ENCODE peak calls at places on chromosomes 5 and 9, in five cellular contexts. One of them, this sample, is unnamed.

GRCh38 chr5:54148858-54149257 is 161.5 kb downstream of the ARL15 start:
- DNase-seq in astrocyte: no peak
- DNase-seq in keratinocyte: no peak
- DNase-seq in ovary: no peak
- DNase-seq in CD8-positive, alpha-beta T cell: no peak
- DNase-seq in this sample: no peak

GRCh38 chr5:163248333-163248732 is 189.1 kb upstream of the CCNG1 start:
- DNase-seq in keratinocyte: no peak
- DNase-seq in astrocyte: peak; percentile 62
- DNase-seq in CD8-positive, alpha-beta T cell: no peak
- DNase-seq in ovary: no peak
- DNase-seq in this sample: no peak

GRCh38 chr9:34171753-34172535 is 6.9 kb upstream of the UBAP1 start:
- DNase-seq in astrocyte: no peak
- DNase-seq in keratinocyte: no peak
- DNase-seq in ovary: no peak
- DNase-seq in CD8-positive, alpha-beta T cell: peak; percentile 54
- DNase-seq in this sample: no peak

GRCh38 chr9:27339661-27340295 is 42.8 kb upstream of the EQTN start:
- DNase-seq in astrocyte: no peak
- DNase-seq in ovary: no peak
- DNase-seq in CD8-positive, alpha-beta T cell: no peak
- DNase-seq in keratinocyte: no peak
- DNase-seq in this sample: peak; percentile 79

GRCh38 chr5:34991486-34992238 is 56.1 kb downstream of the AGXT2 start:
- DNase-seq in astrocyte: peak; percentile 41
- DNase-seq in CD8-positive, alpha-beta T cell: no peak
- DNase-seq in ovary: no peak
- DNase-seq in keratinocyte: no peak
- DNase-seq in this sample: no peak

GRCh38 chr9:114034663-114035062 is 43.4 kb downstream of the AMBP start:
- DNase-seq in keratinocyte: no peak
- DNase-seq in ovary: no peak
- DNase-seq in CD8-positive, alpha-beta T cell: peak; percentile 31
- DNase-seq in astrocyte: no peak
- DNase-seq in this sample: no peak

GRCh38 chr5:68149189-68149588 is 66.4 kb upstream of the PIK3R1 start:
- DNase-seq in CD8-positive, alpha-beta T cell: no peak
- DNase-seq in ovary: no peak
- DNase-seq in keratinocyte: no peak
- DNase-seq in astrocyte: peak; percentile 89
- DNase-seq in this sample: no peak

GRCh38 chr5:180281706-180282105 is 10.2 kb downstream of the MAPK9 start:
- DNase-seq in keratinocyte: no peak
- DNase-seq in CD8-positive, alpha-beta T cell: no peak
- DNase-seq in astrocyte: no peak
- DNase-seq in ovary: no peak
- DNase-seq in this sample: no peak

GRCh38 chr9:110752766-110753165 is 84.2 kb downstream of the MUSK start:
- DNase-seq in astrocyte: peak; percentile 93
- DNase-seq in keratinocyte: peak; percentile 77
- DNase-seq in CD8-positive, alpha-beta T cell: no peak
- DNase-seq in ovary: no peak
- DNase-seq in this sample: no peak

GRCh38 chr9:19378647-19379046 is 1.4 kb downstream of the RPS6 start:
- DNase-seq in astrocyte: no peak
- DNase-seq in keratinocyte: no peak
- DNase-seq in ovary: no peak
- DNase-seq in CD8-positive, alpha-beta T cell: no peak
- DNase-seq in this sample: no peak

GRCh38 chr9:125815568-125815967 is 68.4 kb downstream of the PBX3 start:
- DNase-seq in astrocyte: peak; percentile 81
- DNase-seq in CD8-positive, alpha-beta T cell: no peak
- DNase-seq in ovary: no peak
- DNase-seq in keratinocyte: peak; percentile 11
- DNase-seq in this sample: no peak

GRCh38 chr9:137757613-137758029 is 120.0 kb upstream of the CACNA1B start:
- DNase-seq in astrocyte: peak; percentile 75
- DNase-seq in keratinocyte: no peak
- DNase-seq in ovary: no peak
- DNase-seq in CD8-positive, alpha-beta T cell: no peak
- DNase-seq in this sample: no peak

GRCh38 chr5:61340775-61341361 is 8.8 kb downstream of the ZSWIM6 start:
- DNase-seq in keratinocyte: no peak
- DNase-seq in ovary: no peak
- DNase-seq in CD8-positive, alpha-beta T cell: no peak
- DNase-seq in astrocyte: no peak
- DNase-seq in this sample: no peak

GRCh38 chr9:109956811-109957440 is 176.9 kb downstream of the PALM2AKAP2 start:
- DNase-seq in ovary: no peak
- DNase-seq in CD8-positive, alpha-beta T cell: no peak
- DNase-seq in astrocyte: no peak
- DNase-seq in keratinocyte: no peak
- DNase-seq in this sample: no peak

GRCh38 chr5:169424279-169424955 is 123.5 kb upstream of the SLIT3 start:
- DNase-seq in ovary: no peak
- DNase-seq in keratinocyte: no peak
- DNase-seq in CD8-positive, alpha-beta T cell: no peak
- DNase-seq in astrocyte: no peak
- DNase-seq in this sample: no peak

GRCh38 chr5:1210832-1211251 is 9.4 kb downstream of the SLC6A19 start:
- DNase-seq in ovary: no peak
- DNase-seq in keratinocyte: no peak
- DNase-seq in CD8-positive, alpha-beta T cell: no peak
- DNase-seq in astrocyte: no peak
- DNase-seq in this sample: peak; percentile 66

GRCh38 chr5:89728750-89729149 is 680.8 kb downstream of the CETN3 start:
- DNase-seq in CD8-positive, alpha-beta T cell: no peak
- DNase-seq in keratinocyte: no peak
- DNase-seq in ovary: peak; percentile 35
- DNase-seq in astrocyte: peak; percentile 80
- DNase-seq in this sample: peak; percentile 70

GRCh38 chr9:135605238-135605781 is 34.0 kb downstream of the GLT6D1 start:
- DNase-seq in CD8-positive, alpha-beta T cell: no peak
- DNase-seq in ovary: peak; percentile 68
- DNase-seq in keratinocyte: no peak
- DNase-seq in astrocyte: no peak
- DNase-seq in this sample: peak; percentile 65

GRCh38 chr9:97480174-97480573 is 21.3 kb upstream of the TMOD1 start:
- DNase-seq in ovary: no peak
- DNase-seq in CD8-positive, alpha-beta T cell: no peak
- DNase-seq in keratinocyte: no peak
- DNase-seq in astrocyte: no peak
- DNase-seq in this sample: no peak

GRCh38 chr5:39941436-39941835 is 516.7 kb upstream of the DAB2 start:
- DNase-seq in keratinocyte: no peak
- DNase-seq in ovary: no peak
- DNase-seq in CD8-positive, alpha-beta T cell: no peak
- DNase-seq in astrocyte: no peak
- DNase-seq in this sample: no peak

DNA sequence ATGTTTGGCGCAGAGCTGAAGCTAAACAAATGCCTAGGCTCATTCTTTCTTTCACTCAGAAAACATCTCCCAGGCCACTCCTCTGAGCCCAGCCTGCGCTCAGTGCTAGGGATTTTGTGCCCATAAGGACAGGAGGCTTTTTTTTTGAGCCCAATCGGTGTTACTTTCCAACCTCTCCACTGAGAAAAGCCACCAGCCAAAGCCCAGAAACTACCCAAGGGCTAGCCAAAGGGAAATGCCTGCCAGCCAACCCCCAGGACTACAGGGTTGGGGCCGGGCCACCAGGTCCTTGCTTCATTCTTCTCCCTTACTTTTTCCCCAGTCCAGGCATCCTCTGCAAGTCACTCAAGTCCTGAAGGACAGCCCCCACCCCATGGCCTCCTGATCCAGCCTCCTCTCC is 134.7 kb downstream of the PAX5 start:
- DNase-seq in keratinocyte: no peak
- DNase-seq in ovary: no peak
- DNase-seq in CD8-positive, alpha-beta T cell: no peak
- DNase-seq in astrocyte: no peak
- DNase-seq in this sample: no peak
- H3K36me3 ChIP-seq in keratinocyte: no peaks in the 10 kb centered on the region
- H3K36me3 ChIP-seq in ovary: no peaks in the 10 kb centered on the region
- H3K36me3 ChIP-seq in CD8-positive, alpha-beta T cell: no peaks in the 10 kb centered on the region
- H3K36me3 ChIP-seq in astrocyte: no peaks in the 10 kb centered on the region
- H3K36me3 ChIP-seq in this sample: no peaks in the 10 kb centered on the region

GRCh38 chr5:9265391-9266287 is 280.2 kb downstream of the SEMA5A start:
- DNase-seq in keratinocyte: peak; percentile 7
- DNase-seq in CD8-positive, alpha-beta T cell: no peak
- DNase-seq in ovary: no peak
- DNase-seq in astrocyte: peak; percentile 96
- DNase-seq in this sample: no peak
- H3K4me3 ChIP-seq in keratinocyte: no peak overlapping the region
- H3K4me3 ChIP-seq in CD8-positive, alpha-beta T cell: no peak overlapping the region
- H3K4me3 ChIP-seq in ovary: no peak overlapping the region
- H3K4me3 ChIP-seq in astrocyte: peak overlapping the region; percentile 22
- H3K4me3 ChIP-seq in this sample: no peak overlapping the region

DNA sequence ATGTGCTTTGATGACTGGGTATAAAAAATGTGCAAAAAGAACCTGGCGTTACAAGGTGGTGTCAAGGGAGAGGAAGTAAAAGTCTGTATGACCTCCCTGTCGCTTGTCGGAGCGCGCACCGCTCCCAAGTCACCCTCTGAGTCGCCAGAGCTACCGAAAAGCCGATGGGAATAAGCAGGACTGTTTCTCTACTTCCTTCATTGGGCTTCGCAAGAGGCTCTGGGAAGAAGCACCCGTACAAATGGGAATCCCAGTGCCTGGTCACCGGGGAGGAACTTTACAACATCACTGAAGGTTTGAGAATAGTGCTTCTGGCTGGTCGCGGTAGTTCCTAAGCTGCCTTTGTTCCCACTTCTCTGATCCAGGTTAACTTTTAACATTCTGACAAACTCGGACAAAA is 1.3 kb upstream of the DMRT2 start:
- DNase-seq in ovary: no peak
- DNase-seq in keratinocyte: no peak
- DNase-seq in CD8-positive, alpha-beta T cell: no peak
- DNase-seq in astrocyte: no peak
- DNase-seq in this sample: no peak
- H3K4me1 ChIP-seq in ovary: peaks cover 5% of the 10 kb centered on the region
- H3K4me1 ChIP-seq in keratinocyte: peaks cover 7% of the 10 kb centered on the region
- H3K4me1 ChIP-seq in CD8-positive, alpha-beta T cell: peaks cover 43% of the 10 kb centered on the region
- H3K4me1 ChIP-seq in astrocyte: no peaks in the 10 kb centered on the region
- H3K4me1 ChIP-seq in this sample: no peaks in the 10 kb centered on the region

DNA sequence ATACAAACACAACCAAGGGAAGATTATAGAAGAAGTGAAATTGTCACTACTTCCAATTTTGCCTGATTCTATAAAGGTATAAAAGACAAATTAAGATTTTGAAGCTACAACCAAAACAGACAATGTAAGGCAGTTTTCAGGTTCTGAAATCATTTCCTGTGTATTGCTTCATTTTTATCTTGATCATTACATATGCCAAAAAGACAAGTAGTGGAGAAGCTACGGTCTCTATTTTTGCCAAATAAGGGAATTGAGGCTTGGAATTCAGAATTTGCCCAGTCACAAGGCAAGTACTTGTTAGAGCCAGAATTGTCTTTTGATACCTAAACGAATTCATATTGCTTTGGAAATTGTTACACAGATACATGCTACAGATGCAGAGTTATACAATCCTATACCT is 20.6 kb downstream of the EDIL3 start:
- DNase-seq in ovary: no peak
- DNase-seq in keratinocyte: no peak
- DNase-seq in CD8-positive, alpha-beta T cell: no peak
- DNase-seq in astrocyte: peak; percentile 75
- DNase-seq in this sample: no peak
- H3K36me3 ChIP-seq in ovary: no peaks in the 10 kb centered on the region
- H3K36me3 ChIP-seq in keratinocyte: no peaks in the 10 kb centered on the region
- H3K36me3 ChIP-seq in CD8-positive, alpha-beta T cell: no peaks in the 10 kb centered on the region
- H3K36me3 ChIP-seq in astrocyte: no peaks in the 10 kb centered on the region
- H3K36me3 ChIP-seq in this sample: no peaks in the 10 kb centered on the region

GRCh38 chr5:19795218-19795617 is 192.8 kb downstream of the CDH18 start:
- DNase-seq in keratinocyte: no peak
- DNase-seq in CD8-positive, alpha-beta T cell: no peak
- DNase-seq in astrocyte: peak; percentile 22
- DNase-seq in ovary: no peak
- DNase-seq in this sample: no peak
- H3K4me3 ChIP-seq in keratinocyte: no peak overlapping the region
- H3K4me3 ChIP-seq in CD8-positive, alpha-beta T cell: no peak overlapping the region
- H3K4me3 ChIP-seq in astrocyte: no peak overlapping the region
- H3K4me3 ChIP-seq in ovary: no peak overlapping the region
- H3K4me3 ChIP-seq in this sample: no peak overlapping the region

DNA sequence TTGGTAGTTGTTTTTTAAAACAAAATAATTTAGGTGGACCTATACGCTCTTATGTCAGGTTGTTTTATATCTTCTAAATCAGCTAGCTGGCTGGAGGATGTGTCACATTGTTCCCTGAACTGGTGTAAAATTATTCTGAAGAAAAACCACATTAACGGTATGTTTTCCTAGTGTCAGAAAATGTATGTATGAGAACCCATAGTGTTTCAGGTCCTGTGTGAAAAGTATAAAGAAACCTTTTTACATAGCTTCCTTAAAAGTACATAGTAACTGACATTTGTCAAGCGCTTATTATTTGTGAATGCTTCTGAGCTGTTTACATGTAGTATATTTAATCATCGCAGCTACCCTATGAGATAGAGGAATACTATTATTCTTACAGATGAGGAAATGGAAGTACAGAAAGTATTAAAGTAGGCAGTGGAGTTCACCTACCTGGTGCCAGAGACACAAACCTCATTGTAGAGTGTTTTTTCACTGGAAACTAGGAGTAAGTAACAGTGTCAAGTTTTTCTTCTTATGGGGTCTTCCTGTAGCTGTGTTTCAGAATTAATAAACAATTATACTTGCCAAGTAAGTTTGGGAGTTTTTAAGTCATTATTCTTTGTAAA is 10.4 kb upstream of the FAM120AOS start:
- DNase-seq in keratinocyte: no peak
- DNase-seq in astrocyte: no peak
- DNase-seq in ovary: no peak
- DNase-seq in CD8-positive, alpha-beta T cell: no peak
- DNase-seq in this sample: no peak
- H3K4me1 ChIP-seq in keratinocyte: peaks cover 34% of the 10 kb centered on the region
- H3K4me1 ChIP-seq in astrocyte: peaks cover 8% of the 10 kb centered on the region
- H3K4me1 ChIP-seq in ovary: peaks cover 14% of the 10 kb centered on the region
- H3K4me1 ChIP-seq in CD8-positive, alpha-beta T cell: peaks cover 42% of the 10 kb centered on the region
- H3K4me1 ChIP-seq in this sample: peaks cover 7% of the 10 kb centered on the region

DNA sequence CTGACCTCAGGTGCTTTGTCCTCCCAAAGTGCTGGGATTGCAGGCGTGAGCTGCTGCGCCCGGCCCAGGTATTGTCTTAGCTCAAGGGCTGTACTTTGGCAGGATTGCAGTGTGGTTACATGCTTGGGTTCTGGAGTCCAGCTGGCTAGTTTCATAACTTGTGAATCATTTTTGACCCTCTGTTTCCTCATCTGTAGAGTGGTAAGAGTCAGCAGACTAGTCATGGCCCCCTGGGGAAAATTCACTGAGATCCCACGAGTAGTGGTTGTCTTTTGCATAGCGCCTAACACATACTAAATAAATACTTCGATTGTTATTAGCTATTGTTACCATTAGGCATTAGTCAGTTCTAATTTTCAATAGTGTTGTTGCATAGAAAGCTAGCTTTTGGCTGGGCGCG is 14.3 kb downstream of the PTPA start:
- DNase-seq in ovary: no peak
- DNase-seq in CD8-positive, alpha-beta T cell: no peak
- DNase-seq in astrocyte: peak; percentile 87
- DNase-seq in keratinocyte: no peak
- DNase-seq in this sample: no peak
- H3K36me3 ChIP-seq in ovary: no peaks in the 10 kb centered on the region
- H3K36me3 ChIP-seq in CD8-positive, alpha-beta T cell: peaks cover 21% of the 10 kb centered on the region
- H3K36me3 ChIP-seq in astrocyte: peaks cover 2% of the 10 kb centered on the region
- H3K36me3 ChIP-seq in keratinocyte: peaks cover 21% of the 10 kb centered on the region
- H3K36me3 ChIP-seq in this sample: peaks cover 3% of the 10 kb centered on the region

This sample was measured in aorta.